ENCODE peak calls at places on chromosomes 11 and 22, in eight cellular contexts. One of them, this sample, is unnamed.

GRCh38 chr11:102451693-102452460 is 688 bp downstream of the TMEM123 start:
- DNase-seq in A673: peak; percentile 83
- DNase-seq in suprapubic skin: peak; percentile 84
- DNase-seq in CD4-positive, CD25-positive, alpha-beta regulatory T cell: peak; percentile 95
- DNase-seq in GM06990: peak; percentile 89
- DNase-seq in pancreas: peak; percentile 69
- DNase-seq in esophagus muscularis mucosa: no peak
- DNase-seq in hepatocyte: peak; percentile 87
- DNase-seq in this sample: peak; percentile 85

GRCh38 chr11:84922212-84922805 is 704.8 kb downstream of the DLG2 start:
- DNase-seq in A673: peak; percentile 65
- DNase-seq in hepatocyte: no peak
- DNase-seq in GM06990: no peak
- DNase-seq in suprapubic skin: no peak
- DNase-seq in esophagus muscularis mucosa: no peak
- DNase-seq in CD4-positive, CD25-positive, alpha-beta regulatory T cell: no peak
- DNase-seq in pancreas: no peak
- DNase-seq in this sample: no peak

GRCh38 chr22:17213976-17214375 is 5.3 kb downstream of the ADA2 start:
- DNase-seq in GM06990: no peak
- DNase-seq in A673: peak; percentile 57
- DNase-seq in suprapubic skin: no peak
- DNase-seq in pancreas: peak; percentile 68
- DNase-seq in hepatocyte: peak; percentile 50
- DNase-seq in esophagus muscularis mucosa: no peak
- DNase-seq in CD4-positive, CD25-positive, alpha-beta regulatory T cell: peak; percentile 35
- DNase-seq in this sample: peak; percentile 56

GRCh38 chr11:75330279-75330678 is 21.2 kb downstream of the ARRB1 start:
- DNase-seq in CD4-positive, CD25-positive, alpha-beta regulatory T cell: no peak
- DNase-seq in pancreas: no peak
- DNase-seq in suprapubic skin: no peak
- DNase-seq in A673: no peak
- DNase-seq in GM06990: no peak
- DNase-seq in esophagus muscularis mucosa: no peak
- DNase-seq in hepatocyte: peak; percentile 81
- DNase-seq in this sample: peak; percentile 84

GRCh38 chr11:63599211-63600122 is 14.8 kb downstream of the PLAAT3 start:
- DNase-seq in hepatocyte: no peak
- DNase-seq in esophagus muscularis mucosa: peak; percentile 83
- DNase-seq in CD4-positive, CD25-positive, alpha-beta regulatory T cell: no peak
- DNase-seq in pancreas: peak; percentile 6
- DNase-seq in GM06990: no peak
- DNase-seq in A673: no peak
- DNase-seq in suprapubic skin: no peak
- DNase-seq in this sample: no peak

GRCh38 chr11:107931206-107931605 is 3.0 kb downstream of the RAB39A start:
- DNase-seq in pancreas: no peak
- DNase-seq in A673: no peak
- DNase-seq in esophagus muscularis mucosa: no peak
- DNase-seq in suprapubic skin: no peak
- DNase-seq in GM06990: no peak
- DNase-seq in CD4-positive, CD25-positive, alpha-beta regulatory T cell: no peak
- DNase-seq in hepatocyte: no peak
- DNase-seq in this sample: no peak

GRCh38 chr22:25350551-25350971 is 131.1 kb downstream of the CRYBB2 start:
- DNase-seq in hepatocyte: no peak
- DNase-seq in pancreas: no peak
- DNase-seq in suprapubic skin: peak; percentile 54
- DNase-seq in esophagus muscularis mucosa: no peak
- DNase-seq in A673: no peak
- DNase-seq in CD4-positive, CD25-positive, alpha-beta regulatory T cell: no peak
- DNase-seq in GM06990: no peak
- DNase-seq in this sample: no peak

GRCh38 chr11:110497204-110497987 is 67.6 kb downstream of the FDX1 start:
- DNase-seq in suprapubic skin: no peak
- DNase-seq in CD4-positive, CD25-positive, alpha-beta regulatory T cell: no peak
- DNase-seq in GM06990: no peak
- DNase-seq in hepatocyte: no peak
- DNase-seq in pancreas: no peak
- DNase-seq in esophagus muscularis mucosa: peak; percentile 91
- DNase-seq in A673: peak; percentile 31
- DNase-seq in this sample: no peak

GRCh38 chr11:108223449-108224149 is 732 bp downstream of the ATM start:
- DNase-seq in GM06990: peak; percentile 54
- DNase-seq in pancreas: no peak
- DNase-seq in hepatocyte: no peak
- DNase-seq in suprapubic skin: no peak
- DNase-seq in esophagus muscularis mucosa: no peak
- DNase-seq in A673: no peak
- DNase-seq in CD4-positive, CD25-positive, alpha-beta regulatory T cell: peak; percentile 87
- DNase-seq in this sample: no peak

GRCh38 chr11:57667715-57668466 is at the start of gene ZDHHC5:
- DNase-seq in CD4-positive, CD25-positive, alpha-beta regulatory T cell: peak; percentile 100
- DNase-seq in hepatocyte: peak; percentile 99
- DNase-seq in GM06990: peak; percentile 100
- DNase-seq in suprapubic skin: peak; percentile 99
- DNase-seq in pancreas: peak; percentile 99
- DNase-seq in A673: peak; percentile 100
- DNase-seq in esophagus muscularis mucosa: peak; percentile 100
- DNase-seq in this sample: peak; percentile 99

GRCh38 chr11:92180664-92181251 is 43.9 kb upstream of the FAT3 start:
- DNase-seq in hepatocyte: peak; percentile 26
- DNase-seq in esophagus muscularis mucosa: no peak
- DNase-seq in suprapubic skin: no peak
- DNase-seq in GM06990: no peak
- DNase-seq in A673: no peak
- DNase-seq in pancreas: no peak
- DNase-seq in CD4-positive, CD25-positive, alpha-beta regulatory T cell: no peak
- DNase-seq in this sample: no peak

GRCh38 chr11:64760759-64761417 is 1.1 kb upstream of the PYGM start:
- DNase-seq in suprapubic skin: no peak
- DNase-seq in GM06990: no peak
- DNase-seq in CD4-positive, CD25-positive, alpha-beta regulatory T cell: peak; percentile 80
- DNase-seq in pancreas: no peak
- DNase-seq in hepatocyte: no peak
- DNase-seq in A673: no peak
- DNase-seq in esophagus muscularis mucosa: no peak
- DNase-seq in this sample: no peak

GRCh38 chr11:34824425-34824824 is 91.8 kb downstream of the APIP start:
- DNase-seq in esophagus muscularis mucosa: no peak
- DNase-seq in suprapubic skin: no peak
- DNase-seq in pancreas: no peak
- DNase-seq in A673: no peak
- DNase-seq in GM06990: no peak
- DNase-seq in hepatocyte: no peak
- DNase-seq in CD4-positive, CD25-positive, alpha-beta regulatory T cell: no peak
- DNase-seq in this sample: no peak

GRCh38 chr11:58152776-58153175 is 27.4 kb upstream of the OR9I1 start:
- DNase-seq in hepatocyte: no peak
- DNase-seq in CD4-positive, CD25-positive, alpha-beta regulatory T cell: no peak
- DNase-seq in A673: peak; percentile 7
- DNase-seq in suprapubic skin: no peak
- DNase-seq in GM06990: no peak
- DNase-seq in pancreas: no peak
- DNase-seq in esophagus muscularis mucosa: no peak
- DNase-seq in this sample: no peak

GRCh38 chr11:122007611-122008071 is 108.4 kb downstream of the BLID start:
- DNase-seq in hepatocyte: no peak
- DNase-seq in GM06990: no peak
- DNase-seq in A673: no peak
- DNase-seq in suprapubic skin: no peak
- DNase-seq in esophagus muscularis mucosa: no peak
- DNase-seq in pancreas: no peak
- DNase-seq in CD4-positive, CD25-positive, alpha-beta regulatory T cell: no peak
- DNase-seq in this sample: no peak

GRCh38 chr11:66313321-66314185 is 3.3 kb downstream of the CD248 start:
- DNase-seq in esophagus muscularis mucosa: no peak
- DNase-seq in suprapubic skin: peak; percentile 80
- DNase-seq in A673: no peak
- DNase-seq in CD4-positive, CD25-positive, alpha-beta regulatory T cell: no peak
- DNase-seq in GM06990: no peak
- DNase-seq in hepatocyte: peak; percentile 86
- DNase-seq in pancreas: no peak
- DNase-seq in this sample: no peak

GRCh38 chr22:20919718-20920117 is 2.5 kb downstream of the CRKL start:
- DNase-seq in CD4-positive, CD25-positive, alpha-beta regulatory T cell: no peak
- DNase-seq in hepatocyte: no peak
- DNase-seq in GM06990: no peak
- DNase-seq in A673: peak; percentile 10
- DNase-seq in esophagus muscularis mucosa: no peak
- DNase-seq in pancreas: no peak
- DNase-seq in suprapubic skin: no peak
- DNase-seq in this sample: no peak

GRCh38 chr22:27973851-27974250 is 54.8 kb upstream of the PITPNB start:
- DNase-seq in A673: peak; percentile 93
- DNase-seq in CD4-positive, CD25-positive, alpha-beta regulatory T cell: no peak
- DNase-seq in hepatocyte: no peak
- DNase-seq in pancreas: no peak
- DNase-seq in GM06990: no peak
- DNase-seq in esophagus muscularis mucosa: no peak
- DNase-seq in suprapubic skin: no peak
- DNase-seq in this sample: no peak

GRCh38 chr22:26471522-26471921 is 12.1 kb downstream of the HPS4 start:
- DNase-seq in esophagus muscularis mucosa: no peak
- DNase-seq in hepatocyte: peak; percentile 53
- DNase-seq in A673: no peak
- DNase-seq in CD4-positive, CD25-positive, alpha-beta regulatory T cell: no peak
- DNase-seq in GM06990: no peak
- DNase-seq in suprapubic skin: no peak
- DNase-seq in pancreas: no peak
- DNase-seq in this sample: no peak

GRCh38 chr11:123578778-123579481 is 75.5 kb downstream of the SCN3B start:
- DNase-seq in hepatocyte: no peak
- DNase-seq in GM06990: no peak
- DNase-seq in A673: no peak
- DNase-seq in suprapubic skin: no peak
- DNase-seq in CD4-positive, CD25-positive, alpha-beta regulatory T cell: no peak
- DNase-seq in pancreas: no peak
- DNase-seq in esophagus muscularis mucosa: no peak
- DNase-seq in this sample: no peak

GRCh38 chr11:123576082-123576481 is 78.3 kb downstream of the SCN3B start:
- DNase-seq in esophagus muscularis mucosa: no peak
- DNase-seq in hepatocyte: no peak
- DNase-seq in GM06990: no peak
- DNase-seq in A673: no peak
- DNase-seq in pancreas: no peak
- DNase-seq in suprapubic skin: no peak
- DNase-seq in CD4-positive, CD25-positive, alpha-beta regulatory T cell: no peak
- DNase-seq in this sample: no peak

GRCh38 chr11:123575441-123575840 is 79.0 kb downstream of the SCN3B start:
- DNase-seq in A673: no peak
- DNase-seq in hepatocyte: no peak
- DNase-seq in esophagus muscularis mucosa: no peak
- DNase-seq in GM06990: no peak
- DNase-seq in suprapubic skin: no peak
- DNase-seq in CD4-positive, CD25-positive, alpha-beta regulatory T cell: no peak
- DNase-seq in pancreas: no peak
- DNase-seq in this sample: no peak

GRCh38 chr11:123577081-123577598 is 77.3 kb downstream of the SCN3B start:
- DNase-seq in suprapubic skin: no peak
- DNase-seq in hepatocyte: peak; percentile 79
- DNase-seq in A673: peak; percentile 72
- DNase-seq in pancreas: peak; percentile 49
- DNase-seq in GM06990: peak; percentile 61
- DNase-seq in esophagus muscularis mucosa: no peak
- DNase-seq in CD4-positive, CD25-positive, alpha-beta regulatory T cell: peak; percentile 53
- DNase-seq in this sample: peak; percentile 62

GRCh38 chr11:123576501-123576900 is 77.9 kb downstream of the SCN3B start:
- DNase-seq in CD4-positive, CD25-positive, alpha-beta regulatory T cell: no peak
- DNase-seq in A673: no peak
- DNase-seq in esophagus muscularis mucosa: no peak
- DNase-seq in pancreas: no peak
- DNase-seq in suprapubic skin: no peak
- DNase-seq in GM06990: no peak
- DNase-seq in hepatocyte: no peak
- DNase-seq in this sample: no peak
- H3K36me3 ChIP-seq in CD4-positive, CD25-positive, alpha-beta regulatory T cell: no peaks in the 10 kb centered on the region
- H3K36me3 ChIP-seq in A673: no peaks in the 10 kb centered on the region
- H3K36me3 ChIP-seq in esophagus muscularis mucosa: no peaks in the 10 kb centered on the region
- H3K36me3 ChIP-seq in pancreas: no peaks in the 10 kb centered on the region
- H3K36me3 ChIP-seq in suprapubic skin: no peaks in the 10 kb centered on the region
- H3K36me3 ChIP-seq in GM06990: no peaks in the 10 kb centered on the region
- H3K36me3 ChIP-seq in hepatocyte: no peaks in the 10 kb centered on the region
- H3K36me3 ChIP-seq in this sample: no peaks in the 10 kb centered on the region

GRCh38 chr11:114168086-114168448 is 108.6 kb downstream of the ZBTB16 start:
- DNase-seq in CD4-positive, CD25-positive, alpha-beta regulatory T cell: no peak
- DNase-seq in A673: no peak
- DNase-seq in esophagus muscularis mucosa: no peak
- DNase-seq in suprapubic skin: no peak
- DNase-seq in GM06990: no peak
- DNase-seq in hepatocyte: no peak
- DNase-seq in pancreas: no peak
- DNase-seq in this sample: no peak
- H3K36me3 ChIP-seq in CD4-positive, CD25-positive, alpha-beta regulatory T cell: no peaks in the 10 kb centered on the region
- H3K36me3 ChIP-seq in A673: no peaks in the 10 kb centered on the region
- H3K36me3 ChIP-seq in esophagus muscularis mucosa: peaks cover 6% of the 10 kb centered on the region
- H3K36me3 ChIP-seq in suprapubic skin: no peaks in the 10 kb centered on the region
- H3K36me3 ChIP-seq in GM06990: no peaks in the 10 kb centered on the region
- H3K36me3 ChIP-seq in hepatocyte: no peaks in the 10 kb centered on the region
- H3K36me3 ChIP-seq in pancreas: no peaks in the 10 kb centered on the region
- H3K36me3 ChIP-seq in this sample: no peaks in the 10 kb centered on the region

GRCh38 chr22:40403141-40403540 is 32.7 kb downstream of the SGSM3 start:
- DNase-seq in A673: no peak
- DNase-seq in pancreas: no peak
- DNase-seq in suprapubic skin: no peak
- DNase-seq in hepatocyte: no peak
- DNase-seq in esophagus muscularis mucosa: no peak
- DNase-seq in CD4-positive, CD25-positive, alpha-beta regulatory T cell: no peak
- DNase-seq in GM06990: no peak
- DNase-seq in this sample: no peak
- H3K36me3 ChIP-seq in A673: peaks cover 53% of the 10 kb centered on the region
- H3K36me3 ChIP-seq in pancreas: peaks cover 3% of the 10 kb centered on the region
- H3K36me3 ChIP-seq in suprapubic skin: peaks cover 60% of the 10 kb centered on the region
- H3K36me3 ChIP-seq in hepatocyte: no peaks in the 10 kb centered on the region
- H3K36me3 ChIP-seq in esophagus muscularis mucosa: peaks cover 78% of the 10 kb centered on the region
- H3K36me3 ChIP-seq in CD4-positive, CD25-positive, alpha-beta regulatory T cell: peaks cover 42% of the 10 kb centered on the region
- H3K36me3 ChIP-seq in GM06990: peaks cover 37% of the 10 kb centered on the region
- H3K36me3 ChIP-seq in this sample: peaks cover 30% of the 10 kb centered on the region

GRCh38 chr11:6371825-6372224 is 18.4 kb upstream of the SMPD1 start:
- DNase-seq in hepatocyte: no peak
- DNase-seq in suprapubic skin: no peak
- DNase-seq in esophagus muscularis mucosa: no peak
- DNase-seq in GM06990: no peak
- DNase-seq in A673: no peak
- DNase-seq in CD4-positive, CD25-positive, alpha-beta regulatory T cell: no peak
- DNase-seq in pancreas: no peak
- DNase-seq in this sample: no peak
- H3K36me3 ChIP-seq in hepatocyte: no peaks in the 10 kb centered on the region
- H3K36me3 ChIP-seq in suprapubic skin: no peaks in the 10 kb centered on the region
- H3K36me3 ChIP-seq in esophagus muscularis mucosa: no peaks in the 10 kb centered on the region
- H3K36me3 ChIP-seq in GM06990: no peaks in the 10 kb centered on the region
- H3K36me3 ChIP-seq in A673: no peaks in the 10 kb centered on the region
- H3K36me3 ChIP-seq in CD4-positive, CD25-positive, alpha-beta regulatory T cell: no peaks in the 10 kb centered on the region
- H3K36me3 ChIP-seq in pancreas: no peaks in the 10 kb centered on the region
- H3K36me3 ChIP-seq in this sample: no peaks in the 10 kb centered on the region